ENCODE peak calls at places on chromosomes 1 and 21, in eight cellular contexts. A, C, Y, H, X, D, Z and O are unnamed samples.

GRCh38 chr1:149945206-149945605 is 8.5 kb upstream of the MTMR11 start:
- DNase-seq in D (no peak), Z (no peak), A (no peak), Y (no peak), H (no peak), C (no peak), X (no peak), O (no peak)

GRCh38 chr1:169100208-169100882 is 6.1 kb upstream of the ATP1B1 start:
- DNase-seq in X (no peak), C (no peak), Z (no peak), A (no peak), H (no peak), Y (no peak), D (no peak), O (no peak)

GRCh38 chr1:89311757-89312156 is 39.1 kb upstream of the GBP5 start:
- DNase-seq in C (no peak), Z (no peak), A (no peak), D (peak; percentile 21), X (no peak), H (peak; percentile 66), Y (no peak), O (no peak)

GRCh38 chr1:198892065-198892464 is 253.2 kb downstream of the PTPRC start:
- DNase-seq in Z (no peak), D (no peak), Y (no peak), H (no peak), X (no peak), A (peak; percentile 82), C (no peak), O (no peak)

GRCh38 chr1:18299441-18300338 is 181.0 kb upstream of the KLHDC7A start:
- DNase-seq in D (no peak), C (no peak), Z (no peak), H (no peak), Y (peak; percentile 40), X (no peak), A (no peak), O (peak; percentile 82)

GRCh38 chr1:152227310-152227928 is 3.4 kb upstream of the HRNR start:
- DNase-seq in H (no peak), X (no peak), D (no peak), Z (no peak), C (no peak), Y (no peak), A (peak; percentile 6), O (no peak)

GRCh38 chr1:159212596-159212995 is 7.9 kb downstream of the ACKR1 start:
- DNase-seq in X (no peak), H (no peak), C (no peak), D (no peak), A (no peak), Y (no peak), Z (no peak), O (no peak)

GRCh38 chr1:12078938-12079861 is 16.1 kb downstream of the TNFRSF8 start:
- DNase-seq in C (no peak), Z (peak; percentile 70), Y (peak; percentile 71), A (peak; percentile 58), D (no peak), X (peak; percentile 66), H (peak; percentile 53), O (peak; percentile 94)

GRCh38 chr1:201149400-201149799 is 4.9 kb downstream of the TMEM9 start:
- DNase-seq in Z (no peak), Y (peak; percentile 63), A (peak; percentile 58), H (no peak), X (no peak), D (no peak), C (peak; percentile 7), O (peak; percentile 62)

GRCh38 chr1:217924924-217925323 is 293.8 kb downstream of the SPATA17 start:
- DNase-seq in Z (no peak), Y (no peak), H (no peak), C (no peak), X (no peak), D (no peak), A (no peak), O (peak; percentile 35)

GRCh38 chr21:22791986-22792560 is 1793.9 kb downstream of the NCAM2 start:
- DNase-seq in A (peak; percentile 65), C (no peak), X (no peak), Z (no peak), Y (peak; percentile 84), H (no peak), D (no peak), O (peak; percentile 38)

GRCh38 chr1:218476385-218476784 is 131.2 kb downstream of the TGFB2 start:
- DNase-seq in H (no peak), C (no peak), D (no peak), Y (no peak), A (peak; percentile 66), Z (no peak), X (no peak), O (no peak)

GRCh38 chr1:205263580-205264190 is 35.9 kb downstream of the TMCC2 start:
- DNase-seq in X (no peak), Z (no peak), H (no peak), D (no peak), A (no peak), C (no peak), Y (no peak), O (no peak)

GRCh38 chr1:41609166-41609883 is 124.8 kb upstream of the EDN2 start:
- DNase-seq in Z (no peak), X (no peak), A (no peak), H (no peak), C (no peak), Y (no peak), D (no peak), O (no peak)

GRCh38 chr1:231363624-231364023 is 25.5 kb downstream of the SPRTN start:
- DNase-seq in A (no peak), Y (no peak), Z (no peak), C (no peak), D (no peak), X (no peak), H (no peak), O (no peak)

GRCh38 chr1:20662110-20662475 is 924 bp upstream of the DDOST start:
- DNase-seq in Y (no peak), Z (no peak), H (no peak), D (no peak), X (no peak), A (no peak), C (no peak), O (no peak)

GRCh38 chr1:178189814-178190213 is 95.9 kb downstream of the RASAL2 start:
- DNase-seq in X (no peak), D (peak; percentile 38), Y (peak; percentile 50), Z (peak; percentile 52), H (no peak), A (peak; percentile 33), C (no peak), O (peak; percentile 57)

GRCh38 chr1:44644806-44645205 is 29.5 kb downstream of the TMEM53 start:
- DNase-seq in C (no peak), Y (no peak), H (no peak), X (no peak), A (no peak), D (no peak), Z (no peak), O (no peak)

GRCh38 chr1:44647896-44648295 is 26.4 kb downstream of the TMEM53 start:
- DNase-seq in D (no peak), A (no peak), X (no peak), Y (no peak), H (no peak), C (no peak), Z (no peak), O (no peak)

GRCh38 chr1:44645466-44646244 is 28.6 kb downstream of the TMEM53 start:
- DNase-seq in C (no peak), Y (no peak), X (peak; percentile 60), A (peak; percentile 90), D (no peak), Z (no peak), H (no peak), O (no peak)

GRCh38 chr1:44646711-44647110 is 27.6 kb downstream of the TMEM53 start:
- DNase-seq in D (no peak), A (no peak), H (no peak), X (no peak), Y (no peak), C (no peak), Z (no peak), O (no peak)

GRCh38 chr1:44646276-44646675 is 28.0 kb downstream of the TMEM53 start:
- DNase-seq in A (peak; percentile 93), H (no peak), C (no peak), Y (no peak), D (no peak), X (no peak), Z (no peak), O (no peak)
- H3K36me3 ChIP-seq in A (peaks cover 28% of the 10 kb centered on the region), H (peaks cover 31% of the 10 kb centered on the region), C (peaks cover 97% of the 10 kb centered on the region), Y (no peaks in the 10 kb centered on the region), D (peaks cover 97% of the 10 kb centered on the region), X (no peaks in the 10 kb centered on the region), Z (peaks cover 40% of the 10 kb centered on the region), O (peaks cover 49% of the 10 kb centered on the region)

GRCh38 chr1:6868371-6869001 is 83.2 kb downstream of the CAMTA1 start:
- DNase-seq in A (peak; percentile 23), Z (no peak), D (no peak), X (no peak), H (no peak), Y (no peak), C (no peak), O (no peak)
- H3K4me3 ChIP-seq in A (peak overlapping the region; percentile 15), Z (no peak overlapping the region), D (no peak overlapping the region), X (no peak overlapping the region), H (peak overlapping the region; percentile 40), Y (no peak overlapping the region), C (no peak overlapping the region), O (no peak overlapping the region)

GRCh38 chr1:236862615-236863211 is 67.6 kb downstream of the MTR start:
- DNase-seq in D (peak; percentile 41), A (no peak), Z (no peak), X (no peak), H (no peak), Y (no peak), C (no peak), O (no peak)
- H3K36me3 ChIP-seq in D (peaks cover 88% of the 10 kb centered on the region), A (peaks cover 3% of the 10 kb centered on the region), Z (peaks cover 7% of the 10 kb centered on the region), X (no peaks in the 10 kb centered on the region), H (peaks cover 14% of the 10 kb centered on the region), Y (no peaks in the 10 kb centered on the region), C (peaks cover 68% of the 10 kb centered on the region), O (no peaks in the 10 kb centered on the region)

GRCh38 chr1:24828183-24828886 is 83.1 kb downstream of the CLIC4 start:
- DNase-seq in X (no peak), D (no peak), Z (no peak), Y (no peak), H (no peak), C (no peak), A (no peak), O (no peak)

GRCh38 chr1:24827737-24828136 is 82.5 kb downstream of the CLIC4 start:
- DNase-seq in Z (no peak), Y (no peak), A (no peak), X (no peak), H (no peak), D (no peak), C (no peak), O (no peak)

GRCh38 chr1:24826510-24826909 is 81.3 kb downstream of the CLIC4 start:
- DNase-seq in C (no peak), D (no peak), Y (no peak), A (no peak), H (no peak), Z (no peak), X (no peak), O (no peak)

GRCh38 chr1:24830680-24831272 is 85.5 kb downstream of the CLIC4 start:
- DNase-seq in C (no peak), X (no peak), H (no peak), A (peak; percentile 89), D (no peak), Y (peak; percentile 69), Z (no peak), O (peak; percentile 42)

DNA sequence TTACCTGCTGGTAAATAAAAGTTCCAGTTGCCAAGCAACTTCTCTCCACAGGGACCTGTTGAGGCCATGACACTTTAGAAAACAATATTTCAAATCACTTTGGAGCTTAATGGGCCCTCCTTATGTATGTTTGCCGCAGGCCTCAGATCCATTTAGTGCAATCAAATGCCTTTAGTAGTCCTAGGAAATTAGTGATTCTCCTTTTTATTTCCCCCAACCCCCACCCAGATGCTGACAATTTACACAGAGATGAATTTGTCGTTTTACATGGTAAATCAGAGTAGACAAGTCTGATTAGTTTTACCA is 83.6 kb downstream of the CLIC4 start:
- DNase-seq in Z (no peak), X (no peak), C (no peak), A (no peak), H (no peak), D (no peak), Y (no peak), O (no peak)
- H3K4me3 ChIP-seq in Z (no peak overlapping the region), X (no peak overlapping the region), C (no peak overlapping the region), A (no peak overlapping the region), H (no peak overlapping the region), D (no peak overlapping the region), Y (no peak overlapping the region), O (no peak overlapping the region)